ENCODE peak calls at places on chromosomes 3 and 15, in four cellular contexts. U is esophagus squamous epithelium; B is IMR-90; W is CD4-positive, alpha-beta T cell. Y is an unnamed sample.

GRCh38 chr3:42961633-42962032 is 17.5 kb upstream of the GASK1A start:
- DNase-seq in U (no peak), B (peak), W (no peak), Y (peak)

GRCh38 chr3:42755681-42756578 is 17.1 kb downstream of the CCDC13 start:
- DNase-seq in U (no peak), B (peak), W (no peak), Y (no peak)

GRCh38 chr3:132008841-132009638 is 25.8 kb downstream of the CPNE4 start:
- DNase-seq in U (no peak), B (no peak), W (no peak), Y (no peak)

GRCh38 chr3:25870452-25870851 is 80.6 kb downstream of the OXSM start:
- DNase-seq in U (no peak), B (peak), W (no peak), Y (no peak)

GRCh38 chr3:44185396-44185915 is 56.2 kb upstream of the TOPAZ1 start:
- DNase-seq in U (no peak), B (no peak), W (no peak), Y (no peak)

GRCh38 chr3:31361391-31362273 is 171.1 kb upstream of the STT3B start:
- DNase-seq in U (no peak), B (peak), W (no peak), Y (no peak)

GRCh38 chr3:16741890-16742289 is 136.7 kb upstream of the DAZL start:
- DNase-seq in U (no peak), B (no peak), W (no peak), Y (no peak)

GRCh38 chr3:126131881-126132750 is 48.2 kb upstream of the SLC41A3 start:
- DNase-seq in U (no peak), B (no peak), W (no peak), Y (no peak)

GRCh38 chr15:40937762-40938529 is 8.8 kb downstream of the DLL4 start:
- DNase-seq in U (no peak), B (no peak), W (no peak), Y (no peak)

GRCh38 chr3:187465503-187465902 is 97.3 kb downstream of the RTP4 start:
- DNase-seq in U (no peak), B (no peak), W (no peak), Y (no peak)

GRCh38 chr3:67662733-67663132 is 8.3 kb upstream of the SUCLG2 start:
- DNase-seq in U (no peak), B (no peak), W (no peak), Y (no peak)

GRCh38 chr3:61634678-61635077 is 73.3 kb downstream of the PTPRG start:
- DNase-seq in U (no peak), B (peak), W (no peak), Y (no peak)

GRCh38 chr3:143511174-143511879 is 336.9 kb downstream of the SLC9A9 start:
- DNase-seq in U (no peak), B (no peak), W (no peak), Y (no peak)

GRCh38 chr3:4670352-4670751 is 177.2 kb downstream of the ITPR1 start:
- DNase-seq in U (no peak), B (no peak), W (no peak), Y (peak)
- TF ChIP-seq CTCF in U (no peak), B (peak), W (no peak), Y (peak)

DNA sequence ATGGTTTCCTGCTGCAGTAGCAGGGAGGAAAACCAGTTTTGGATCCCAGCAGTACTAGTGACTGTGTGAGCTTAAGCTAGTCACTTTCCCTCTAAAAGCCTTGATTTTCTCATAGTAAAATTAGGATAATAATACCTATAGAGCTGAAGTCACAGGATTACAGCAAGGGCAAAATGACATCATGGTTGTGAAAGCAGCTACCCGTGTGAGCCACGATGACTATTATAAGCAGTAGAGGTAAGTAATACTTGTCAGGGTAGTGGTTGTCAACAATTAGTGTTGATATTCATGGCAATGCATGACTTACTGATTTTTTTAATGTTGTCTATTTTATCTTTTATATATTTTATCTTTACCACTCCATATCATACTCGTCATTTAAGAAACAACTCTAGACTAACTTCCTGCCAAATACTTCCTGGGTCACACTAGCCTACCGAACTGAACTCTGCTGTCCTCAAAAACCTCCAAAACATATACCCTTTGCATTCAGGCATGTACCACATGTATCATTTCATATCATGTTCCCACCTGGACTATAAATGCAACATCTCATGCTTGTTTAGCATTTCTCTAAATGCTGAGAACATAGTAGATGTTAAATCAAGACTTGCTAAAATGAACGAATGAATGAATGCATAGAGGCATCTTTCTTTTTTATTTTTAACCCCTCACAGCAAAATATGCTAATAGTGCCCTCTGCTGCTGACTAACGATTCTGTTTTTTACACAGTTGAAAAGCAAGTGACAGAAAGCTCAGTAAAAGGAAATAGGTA is 172.6 kb downstream of the P3H2 start:
- DNase-seq in U (no peak), B (peak), W (no peak), Y (peak)
- TF ChIP-seq CTCF in U (peak), B (peak), W (peak), Y (peak)

GRCh38 chr15:52103217-52104207 is 9.1 kb downstream of the BCL2L10 start:
- DNase-seq in U (no peak), B (peak), W (no peak), Y (peak)

GRCh38 chr15:52105856-52106255 is 6.7 kb downstream of the BCL2L10 start:
- DNase-seq in U (no peak), B (no peak), W (no peak), Y (no peak)

GRCh38 chr15:52102468-52102867 is 10.1 kb downstream of the BCL2L10 start:
- DNase-seq in U (no peak), B (peak), W (no peak), Y (no peak)

GRCh38 chr15:52106641-52107040 is 5.9 kb downstream of the BCL2L10 start:
- DNase-seq in U (no peak), B (no peak), W (no peak), Y (no peak)

DNA sequence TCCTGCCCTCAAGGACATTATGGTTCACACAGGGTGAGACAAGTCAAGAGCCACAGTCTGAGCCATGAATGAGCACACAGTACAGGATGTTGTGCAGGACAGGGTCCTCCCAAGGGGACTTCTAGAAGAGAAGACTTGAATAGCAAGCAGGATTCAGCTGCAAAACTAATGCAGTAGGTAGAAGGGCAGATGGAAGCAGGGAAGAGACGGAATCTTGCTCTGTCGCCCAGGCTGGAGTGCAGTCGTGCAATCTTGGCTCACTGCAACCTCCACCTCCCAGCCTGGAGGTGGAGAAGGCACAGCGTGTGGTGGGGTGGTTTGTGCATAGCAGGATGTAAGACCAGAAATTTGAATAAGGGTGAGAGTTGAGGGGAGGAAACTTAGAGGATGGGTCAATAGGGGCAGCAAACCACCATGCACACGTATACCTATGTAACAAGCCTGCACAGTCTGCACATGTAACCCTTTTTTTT is 8.0 kb downstream of the BCL2L10 start:
- DNase-seq in U (no peak), B (no peak), W (no peak), Y (no peak)
- TF ChIP-seq CTCF in U (no peak), B (no peak), W (no peak), Y (no peak)

GRCh38 chr15:49046113-49046883 is at the start of gene SECISBP2L:
- DNase-seq in U (peak), B (peak), W (peak), Y (peak)
- TF ChIP-seq CTCF in U (no peak), B (peak), W (no peak), Y (peak)

DNA sequence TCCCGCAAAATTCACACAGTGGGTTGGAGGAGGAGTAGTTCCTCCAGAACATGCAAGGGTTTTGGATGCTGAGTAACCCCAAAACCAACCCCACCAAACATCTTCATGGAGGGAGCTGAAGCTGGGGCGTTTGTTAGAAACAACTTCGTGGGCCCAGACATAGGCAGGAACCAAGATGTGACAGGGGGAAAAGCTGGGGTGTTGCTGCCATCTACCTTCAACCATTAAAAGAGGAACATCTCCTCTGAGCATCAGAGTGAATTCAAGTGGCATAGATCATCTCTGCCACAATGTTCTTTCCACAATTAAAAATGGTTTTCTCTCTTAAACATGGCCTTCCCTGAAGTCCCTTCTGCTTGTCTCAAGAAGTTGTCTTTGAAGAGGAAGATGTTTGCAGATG is 20.5 kb downstream of the SIDT1 start:
- DNase-seq in U (no peak), B (no peak), W (peak), Y (peak)
- TF ChIP-seq CTCF in U (no peak), B (no peak), W (peak), Y (peak)

GRCh38 chr3:66428733-66429132 is 72.1 kb downstream of the LRIG1 start:
- DNase-seq in U (no peak), B (peak), W (no peak), Y (no peak)
- TF ChIP-seq CTCF in U (no peak), B (no peak), W (no peak), Y (no peak)

DNA sequence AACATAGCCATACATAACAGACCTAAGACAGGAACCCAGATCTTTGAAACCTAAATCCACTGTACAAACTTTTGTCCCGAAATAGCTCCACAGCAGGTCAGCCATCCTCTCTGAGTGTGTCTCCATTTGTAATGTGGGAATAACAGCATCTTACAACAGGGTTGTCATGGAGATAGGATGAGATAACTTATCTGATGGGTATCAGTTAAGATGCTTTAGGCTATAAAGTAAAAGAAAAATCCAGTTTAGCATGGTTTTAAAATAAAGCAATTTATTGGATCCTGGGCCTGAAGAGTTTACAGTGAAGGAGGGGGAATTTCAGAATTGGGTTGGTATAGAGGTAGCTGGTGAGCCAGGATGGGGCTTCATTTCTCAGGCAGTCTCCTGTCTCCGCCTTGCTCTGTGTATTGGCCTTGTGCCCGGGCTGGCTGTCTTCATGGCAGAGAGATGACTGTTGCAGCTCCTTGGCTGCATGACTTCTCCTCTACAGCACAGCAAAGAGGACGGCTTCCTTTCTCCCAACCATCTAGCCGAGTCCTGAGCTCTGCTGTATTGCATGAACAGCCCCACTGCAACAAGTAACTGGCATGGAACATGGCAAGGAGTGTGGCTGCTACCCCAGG is 131.9 kb upstream of the PROK2 start:
- DNase-seq in U (no peak), B (peak), W (no peak), Y (no peak)
- TF ChIP-seq CTCF in U (no peak), B (no peak), W (no peak), Y (no peak)

DNA sequence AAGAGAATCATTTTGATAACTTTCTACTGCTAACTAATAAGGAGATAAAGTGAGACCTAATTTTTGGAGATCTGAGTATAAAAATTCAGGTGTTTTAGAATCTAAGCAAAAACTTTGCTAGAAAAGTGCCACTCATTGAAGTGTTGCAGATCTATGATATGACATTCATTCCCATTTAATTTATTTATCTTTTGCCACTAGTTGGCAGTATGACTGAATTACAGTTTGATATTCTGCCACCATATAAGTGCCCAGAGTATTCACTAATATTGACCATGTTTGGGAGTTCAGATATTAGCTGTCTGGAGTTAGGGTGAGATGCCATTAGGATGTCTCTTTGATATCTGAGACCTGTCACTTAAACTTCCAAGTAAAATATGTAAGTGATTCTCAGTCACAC is 251.3 kb upstream of the GBE1 start:
- DNase-seq in U (no peak), B (no peak), W (no peak), Y (no peak)
- TF ChIP-seq CTCF in U (no peak), B (peak), W (no peak), Y (no peak)

GRCh38 chr3:184338538-184338945 is 1.1 kb downstream of the FAM131A start:
- DNase-seq in U (no peak), B (peak), W (no peak), Y (no peak)
- TF ChIP-seq CTCF in U (no peak), B (peak), W (no peak), Y (no peak)

DNA sequence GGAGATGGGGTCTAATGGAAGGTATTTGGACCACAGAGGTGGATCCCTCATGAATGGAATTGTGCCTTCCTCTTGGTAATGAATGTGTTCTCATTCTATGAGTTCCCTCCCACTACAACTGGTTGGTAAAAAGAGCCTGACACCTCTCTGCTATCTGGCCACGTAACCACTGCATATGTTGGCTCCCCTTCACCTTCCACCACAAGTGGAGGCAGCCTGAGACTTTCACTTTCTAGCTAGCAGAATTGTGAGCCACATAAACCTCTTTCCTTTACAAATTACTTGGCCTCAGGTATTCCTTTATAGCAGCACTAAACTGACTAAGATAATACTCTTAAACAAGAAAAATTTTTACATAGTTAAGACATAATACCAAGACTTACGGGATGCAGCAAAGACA is 155.3 kb downstream of the NR1I2 start:
- DNase-seq in U (no peak), B (peak), W (peak), Y (peak)
- TF ChIP-seq CTCF in U (no peak), B (no peak), W (no peak), Y (no peak)